ENCODE peak calls at places on chromosomes 6 and 20, in ten cellular contexts. I is NCI-H2081, N is EH, Q is frontal cortex, Z is prostate gland, F is bronchial epithelial cell, W is ELR, H is IMR-90, C is substantia nigra, P is LoVo. Y is an unnamed sample.

GRCh38 chr6:111727798-111728197 is 122.1 kb upstream of the TRAF3IP2 start:
- DNase-seq in Q (no peak), I (no peak), P (no peak), Z (no peak), F (no peak), C (no peak), H (peak; percentile 20), N (peak; percentile 25), W (peak; percentile 57), Y (no peak)

GRCh38 chr20:17541996-17542395 is 10.8 kb upstream of the BFSP1 start:
- DNase-seq in Z (no peak), C (no peak), H (peak; percentile 87), Q (no peak), P (no peak), N (peak; percentile 82), W (peak; percentile 53), I (no peak), F (peak; percentile 87), Y (no peak)

GRCh38 chr20:24730750-24731149 is 218.3 kb upstream of the CST7 start:
- DNase-seq in Z (no peak), C (no peak), H (no peak), I (no peak), F (no peak), W (no peak), N (no peak), P (no peak), Q (no peak), Y (no peak)

GRCh38 chr20:1417273-1417672 is 24.4 kb upstream of the FKBP1A start:
- DNase-seq in Q (no peak), P (no peak), W (peak; percentile 98), F (peak; percentile 92), H (peak; percentile 49), Z (no peak), C (no peak), N (peak; percentile 80), I (no peak), Y (no peak)

GRCh38 chr6:6007311-6008113 is 787 bp upstream of the NRN1 start:
- DNase-seq in H (no peak), F (no peak), Z (no peak), Q (peak; percentile 34), C (no peak), P (peak; percentile 64), N (no peak), I (peak; percentile 56), W (peak; percentile 6), Y (no peak)

GRCh38 chr20:52793339-52793963 is 178.7 kb upstream of the TSHZ2 start:
- DNase-seq in H (no peak), P (no peak), F (no peak), I (no peak), N (no peak), Q (no peak), W (no peak), C (no peak), Z (no peak), Y (no peak)

GRCh38 chr20:46070215-46070910 is 19.4 kb downstream of the NCOA5 start:
- DNase-seq in C (no peak), H (peak; percentile 86), F (no peak), N (peak; percentile 82), Q (no peak), I (no peak), W (peak; percentile 65), P (no peak), Z (no peak), Y (no peak)

GRCh38 chr6:40417031-40417430 is 170.1 kb downstream of the LRFN2 start:
- DNase-seq in Q (no peak), C (no peak), W (no peak), F (no peak), P (no peak), H (no peak), Z (no peak), N (no peak), I (no peak), Y (no peak)

GRCh38 chr6:79718509-79719247 is 87.5 kb downstream of the SH3BGRL2 start:
- DNase-seq in P (no peak), F (no peak), C (no peak), N (peak; percentile 18), Z (no peak), Q (no peak), W (no peak), I (no peak), H (peak; percentile 11), Y (no peak)

GRCh38 chr6:13760948-13761347 is 49.3 kb upstream of the RANBP9 start:
- DNase-seq in I (no peak), H (peak; percentile 21), C (no peak), N (peak; percentile 67), W (peak; percentile 11), Q (no peak), P (no peak), F (peak; percentile 82), Z (no peak), Y (no peak)

GRCh38 chr6:91509711-91510110 is 922.8 kb upstream of the MAP3K7 start:
- DNase-seq in F (no peak), N (no peak), W (no peak), H (no peak), I (no peak), Q (no peak), C (no peak), P (no peak), Z (peak; percentile 11), Y (no peak)

GRCh38 chr6:16386056-16386455 is 147.7 kb downstream of the GMPR start:
- DNase-seq in H (no peak), C (no peak), Q (no peak), F (no peak), W (no peak), I (no peak), N (no peak), P (no peak), Z (no peak), Y (peak; percentile 80)

GRCh38 chr20:54549523-54550326 is 74.3 kb downstream of the DOK5 start:
- DNase-seq in Q (no peak), N (no peak), H (peak; percentile 3), P (no peak), I (no peak), F (no peak), C (no peak), W (no peak), Z (no peak), Y (no peak)

GRCh38 chr6:108236791-108237190 is 24.0 kb downstream of the SNX3 start:
- DNase-seq in P (no peak), I (no peak), F (no peak), N (no peak), Q (no peak), Z (no peak), H (no peak), C (no peak), W (no peak), Y (no peak)

GRCh38 chr20:50309764-50310672 is 119.4 kb downstream of the CEBPB start:
- DNase-seq in Z (peak; percentile 3), P (no peak), W (no peak), H (no peak), C (no peak), N (no peak), F (no peak), I (no peak), Q (no peak), Y (no peak)

GRCh38 chr6:43093361-43094289 is 17.5 kb downstream of the PTK7 start:
- DNase-seq in N (peak; percentile 90), C (no peak), Z (no peak), P (no peak), W (peak; percentile 89), I (no peak), H (peak; percentile 57), Q (no peak), F (peak; percentile 58), Y (no peak)

GRCh38 chr20:45892049-45892816 is 1.1 kb downstream of the CTSA start:
- DNase-seq in I (no peak), Q (peak; percentile 58), W (peak; percentile 66), C (no peak), Z (no peak), H (peak; percentile 41), N (peak; percentile 57), F (peak; percentile 45), P (no peak), Y (no peak)

GRCh38 chr20:25987073-25987927 is 290.6 kb upstream of the ZNF337 start:
- DNase-seq in N (peak; percentile 54), P (no peak), F (peak; percentile 4), Q (peak; percentile 35), I (peak; percentile 8), W (no peak), C (peak; percentile 13), H (peak; percentile 10), Z (no peak), Y (no peak)

GRCh38 chr6:71072508-71072907 is 115.6 kb upstream of the B3GAT2 start:
- DNase-seq in N (no peak), I (no peak), Q (no peak), P (no peak), C (no peak), H (peak; percentile 11), F (peak; percentile 10), W (no peak), Z (no peak), Y (no peak)

GRCh38 chr6:111354751-111355150 is 128.3 kb downstream of the REV3L start:
- DNase-seq in Z (no peak), N (no peak), Q (no peak), H (no peak), I (no peak), P (no peak), W (no peak), C (no peak), F (no peak), Y (no peak)

GRCh38 chr6:44342052-44342451 is 398 bp upstream of the SPATS1 start:
- DNase-seq in W (no peak), N (no peak), H (no peak), I (peak; percentile 14), P (no peak), F (no peak), Z (no peak), Q (no peak), C (no peak), Y (peak; percentile 29)

GRCh38 chr6:158631678-158632537 is 12.6 kb downstream of the DYNLT1 start:
- DNase-seq in N (peak; percentile 83), C (no peak), Z (no peak), Q (no peak), H (peak; percentile 97), F (peak; percentile 64), P (no peak), W (peak; percentile 93), I (no peak), Y (no peak)

GRCh38 chr6:10999994-11000393 is 44.1 kb downstream of the ELOVL2 start:
- DNase-seq in C (no peak), F (no peak), Q (peak; percentile 13), Z (no peak), P (no peak), H (peak; percentile 90), N (peak; percentile 74), I (no peak), W (no peak), Y (no peak)

GRCh38 chr6:143674466-143675114 is 3.2 kb upstream of the PHACTR2 start:
- DNase-seq in C (no peak), I (no peak), N (no peak), P (no peak), Z (no peak), W (no peak), H (peak; percentile 28), F (no peak), Q (no peak), Y (no peak)

GRCh38 chr6:135568366-135568765 is 70.8 kb upstream of the AHI1 start:
- DNase-seq in I (no peak), Q (no peak), P (no peak), W (peak; percentile 56), H (peak; percentile 95), C (no peak), F (no peak), Z (peak; percentile 7), N (peak; percentile 91), Y (no peak)

GRCh38 chr6:4967301-4968030 is 36.4 kb downstream of the RPP40 start:
- DNase-seq in I (no peak), P (no peak), F (no peak), W (no peak), C (no peak), H (no peak), Q (no peak), Z (no peak), N (peak; percentile 25), Y (no peak)

GRCh38 chr6:135162678-135163439 is 18.2 kb upstream of the MYB start:
- DNase-seq in F (no peak), Z (no peak), I (no peak), H (no peak), W (peak; percentile 57), Q (no peak), P (peak; percentile 36), N (no peak), C (no peak), Y (no peak)

GRCh38 chr6:14711056-14711703 is 534.7 kb upstream of the JARID2 start:
- DNase-seq in W (peak; percentile 97), N (peak; percentile 93), Z (no peak), I (peak; percentile 15), P (peak; percentile 14), F (peak; percentile 96), Q (no peak), H (peak; percentile 98), C (no peak), Y (no peak)

Y was measured in putamen.